ENCODE peak calls at places on chromosomes 2 and 18, in five cellular contexts. D, T, R, I and F are unnamed samples.

GRCh38 chr2:95530734-95531133 is 46.2 kb upstream of the TRIM43B start:
- DNase-seq in R (no peak), I (no peak), D (peak; percentile 79), T (no peak), F (no peak)

GRCh38 chr2:98161202-98161601 is 74.2 kb downstream of the VWA3B start:
- DNase-seq in I (no peak), R (no peak), D (no peak), T (no peak), F (no peak)

GRCh38 chr2:2779727-2780126 is 448.7 kb upstream of the MYT1L start:
- DNase-seq in D (no peak), T (no peak), I (no peak), R (no peak), F (no peak)

GRCh38 chr2:167534443-167534842 is 646.2 kb downstream of the XIRP2 start:
- DNase-seq in D (no peak), R (no peak), T (no peak), I (no peak), F (no peak)

GRCh38 chr18:45856526-45856925 is 31.1 kb downstream of the SIGLEC15 start:
- DNase-seq in D (no peak), T (no peak), R (no peak), I (no peak), F (no peak)

GRCh38 chr2:239768907-239769573 is 256.1 kb downstream of the NDUFA10 start:
- DNase-seq in I (no peak), R (no peak), T (no peak), D (no peak), F (no peak)

GRCh38 chr2:240999001-240999791 is 778 bp downstream of the SNED1 start:
- DNase-seq in R (peak; percentile 30), T (no peak), D (no peak), I (no peak), F (peak; percentile 82)

GRCh38 chr2:176931588-176932563 is 280.7 kb upstream of the HNRNPA3 start:
- DNase-seq in I (peak; percentile 11), D (peak; percentile 94), T (peak; percentile 2), R (no peak), F (no peak)

GRCh38 chr2:138632066-138632465 is 130.5 kb downstream of the SPOPL start:
- DNase-seq in D (no peak), I (no peak), R (no peak), T (peak; percentile 91), F (no peak)

GRCh38 chr2:135055182-135055786 is 3.2 kb downstream of the RAB3GAP1 start:
- DNase-seq in R (no peak), D (no peak), T (peak; percentile 42), I (no peak), F (no peak)

GRCh38 chr18:43735570-43735969 is 458.3 kb upstream of the SYT4 start:
- DNase-seq in R (no peak), I (no peak), D (no peak), T (no peak), F (no peak)

GRCh38 chr2:197846789-197847188 is 42.4 kb downstream of the PLCL1 start:
- DNase-seq in D (no peak), I (no peak), T (no peak), R (no peak), F (no peak)

GRCh38 chr2:68463287-68463877 is 3.7 kb downstream of the FBXO48 start:
- DNase-seq in T (no peak), I (peak; percentile 44), D (peak; percentile 66), R (no peak), F (no peak)

GRCh38 chr2:235223011-235223410 is 270.8 kb upstream of the AGAP1 start:
- DNase-seq in R (no peak), I (no peak), D (no peak), T (no peak), F (no peak)

GRCh38 chr2:63023444-63023843 is 27.2 kb upstream of the OTX1 start:
- DNase-seq in I (peak; percentile 37), D (peak; percentile 46), R (no peak), T (no peak), F (no peak)

GRCh38 chr2:9423922-9424272 is 443 bp downstream of the CPSF3 start:
- DNase-seq in I (no peak), T (no peak), D (peak; percentile 64), R (no peak), F (no peak)

GRCh38 chr2:56519806-56520205 is 336.0 kb downstream of the CCDC85A start:
- DNase-seq in D (no peak), T (no peak), R (peak; percentile 32), I (no peak), F (no peak)

GRCh38 chr2:170362895-170363582 is 185.1 kb downstream of the MYO3B start:
- DNase-seq in T (no peak), R (no peak), D (no peak), I (no peak), F (no peak)

GRCh38 chr2:75292826-75293225 is 93.5 kb upstream of the TACR1 start:
- DNase-seq in R (no peak), T (peak; percentile 50), D (no peak), I (no peak), F (no peak)

GRCh38 chr18:44679056-44679911 is 1.4 kb upstream of the SETBP1 start:
- DNase-seq in R (peak; percentile 82), I (peak; percentile 78), D (peak; percentile 93), T (no peak), F (peak; percentile 93)

GRCh38 chr2:236715077-236715476 is 145.5 kb downstream of the ACKR3 start:
- DNase-seq in R (no peak), I (no peak), T (no peak), D (no peak), F (no peak)

GRCh38 chr2:237923507-237924163 is 43.2 kb upstream of the UBE2F start:
- DNase-seq in T (no peak), I (peak; percentile 88), R (peak; percentile 63), D (peak; percentile 45), F (peak; percentile 93)

GRCh38 chr18:8800041-8800441 is 94.7 kb downstream of the MTCL1 start:
- DNase-seq in T (no peak), I (no peak), D (no peak), R (no peak), F (no peak)

GRCh38 chr2:46177461-46178089 is 119.6 kb upstream of the EPAS1 start:
- DNase-seq in T (no peak), R (no peak), D (no peak), I (no peak), F (no peak)

GRCh38 chr18:74351354-74351753 is 35.7 kb downstream of the C18orf63 start:
- DNase-seq in T (peak; percentile 38), D (peak; percentile 26), R (no peak), I (no peak), F (no peak)

GRCh38 chr2:161250864-161251436 is 57.3 kb upstream of the PSMD14 start:
- DNase-seq in D (peak; percentile 61), I (peak; percentile 68), T (peak; percentile 67), R (no peak), F (no peak)

GRCh38 chr2:134671498-134671897 is 47.3 kb downstream of the TMEM163 start:
- DNase-seq in I (no peak), D (no peak), R (no peak), T (no peak), F (peak; percentile 19)

GRCh38 chr2:200702646-200703118 is 109.0 kb upstream of the BZW1 start:
- DNase-seq in I (no peak), R (no peak), T (no peak), D (peak; percentile 61), F (no peak)

GRCh38 chr18:63410792-63411191 is 11.5 kb downstream of the VPS4B start:
- DNase-seq in D (no peak), T (peak; percentile 61), I (no peak), R (no peak), F (no peak)

GRCh38 chr2:239315308-239315707 is 85.5 kb downstream of the HDAC4 start:
- DNase-seq in T (no peak), D (peak; percentile 56), I (no peak), R (no peak), F (no peak)

DNA sequence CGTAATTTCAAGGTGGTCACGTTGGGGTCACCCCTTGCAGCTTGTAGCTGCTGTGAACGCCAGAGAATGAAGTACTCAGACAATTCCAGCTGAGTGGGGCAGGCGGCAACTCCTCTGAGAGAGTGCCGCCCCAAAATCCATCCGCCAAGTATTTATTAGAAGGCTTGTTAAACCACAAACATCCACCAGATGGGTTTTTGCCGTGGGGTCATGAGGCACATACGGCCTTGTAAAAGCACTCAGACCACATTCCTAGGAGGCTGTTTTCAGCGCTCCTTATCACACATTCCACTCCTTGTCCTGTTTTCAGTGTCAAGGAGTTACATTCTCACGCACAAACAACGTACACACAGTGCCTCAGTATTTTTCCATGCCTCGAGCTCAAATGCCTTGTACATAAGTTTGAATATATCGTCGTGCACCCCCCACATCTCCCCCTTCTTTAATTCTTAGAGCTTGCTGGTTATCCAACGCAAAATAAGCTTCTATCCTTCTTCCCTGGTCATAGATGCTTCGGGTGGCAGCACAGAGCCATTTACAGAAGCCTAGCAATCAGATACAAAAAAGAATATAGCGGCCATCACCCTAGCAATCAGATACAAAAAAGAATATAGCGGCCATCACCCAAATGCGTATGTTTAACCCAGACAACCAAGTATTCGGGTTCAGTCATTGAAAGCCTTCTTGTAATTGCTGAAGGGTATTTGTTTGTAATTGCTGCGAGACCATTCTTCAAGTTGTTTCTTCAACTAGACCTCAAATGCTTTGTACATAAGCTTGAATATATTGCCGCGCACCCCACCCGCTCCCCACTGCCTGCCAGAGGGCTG is 7.3 kb downstream of the ALPP start:
- DNase-seq in R (peak; percentile 59), D (no peak), T (no peak), I (no peak), F (no peak)
- TF ChIP-seq CTCF in R (no peak), D (no peak), T (no peak), I (no peak), F (peak; percentile 27)

DNA sequence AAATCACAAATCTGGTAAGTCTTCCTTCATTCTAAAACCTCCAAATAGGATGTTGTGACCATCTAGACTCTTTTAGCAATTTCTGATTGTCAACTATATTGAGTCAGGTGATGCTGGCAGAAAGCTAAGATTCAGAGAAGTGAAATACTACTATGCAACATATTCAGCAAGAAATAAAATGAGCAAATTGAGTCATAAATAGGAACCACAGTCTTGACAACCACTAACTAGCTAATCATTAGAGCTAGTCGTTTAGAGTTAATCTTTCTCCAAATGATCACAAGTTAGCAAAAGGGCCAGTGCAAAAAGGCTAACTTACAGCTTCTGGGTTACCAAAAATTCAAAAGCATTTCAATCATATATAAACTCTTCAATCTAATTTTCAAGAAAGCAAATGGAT is 54.5 kb downstream of the ROCK1 start:
- DNase-seq in T (no peak), D (no peak), I (no peak), R (no peak), F (no peak)
- TF ChIP-seq CTCF in T (no peak), D (no peak), I (no peak), R (no peak), F (no peak)

GRCh38 chr2:20241973-20242726 is 17.2 kb upstream of the SDC1 start:
- DNase-seq in I (peak; percentile 50), R (no peak), T (no peak), D (no peak), F (no peak)
- TF ChIP-seq CTCF in I (peak; percentile 58), R (no peak), T (peak; percentile 57), D (peak; percentile 45), F (peak; percentile 37)

GRCh38 chr2:27445155-27445554 is 3.0 kb downstream of the KRTCAP3 start:
- DNase-seq in T (no peak), D (no peak), R (no peak), I (no peak), F (no peak)

GRCh38 chr2:27442981-27443323 is 771 bp downstream of the KRTCAP3 start:
- DNase-seq in T (no peak), I (no peak), R (no peak), D (no peak), F (no peak)

GRCh38 chr2:27441958-27442281 is 261 bp upstream of the KRTCAP3 start:
- DNase-seq in R (no peak), D (no peak), I (no peak), T (no peak), F (no peak)

GRCh38 chr2:27441226-27441926 is 805 bp upstream of the KRTCAP3 start:
- DNase-seq in T (no peak), I (no peak), R (no peak), D (no peak), F (no peak)

GRCh38 chr2:27442282-27442980 is at the start of gene KRTCAP3:
- DNase-seq in I (no peak), T (no peak), R (peak; percentile 64), D (peak; percentile 28), F (no peak)
- TF ChIP-seq CTCF in I (no peak), T (peak; percentile 78), R (no peak), D (peak; percentile 7), F (no peak)